ENCODE peak calls at places on chromosome 9, in five cellular contexts. One of them, this sample, is unnamed.

GRCh38 chr9:91724609-91725505 is 225.2 kb downstream of the ROR2 start:
- DNase-seq in CD4-positive, alpha-beta memory T cell: no peak
- DNase-seq in psoas muscle: no peak
- DNase-seq in left ventricle myocardium inferior: no peak
- DNase-seq in substantia nigra: no peak
- DNase-seq in this sample: no peak

GRCh38 chr9:137582286-137582860 is 3.6 kb upstream of the DPH7 start:
- DNase-seq in psoas muscle: peak
- DNase-seq in left ventricle myocardium inferior: no peak
- DNase-seq in substantia nigra: no peak
- DNase-seq in CD4-positive, alpha-beta memory T cell: no peak
- DNase-seq in this sample: no peak

GRCh38 chr9:36102742-36103495 is 33.6 kb upstream of the GLIPR2 start:
- DNase-seq in substantia nigra: peak
- DNase-seq in psoas muscle: peak
- DNase-seq in left ventricle myocardium inferior: peak
- DNase-seq in CD4-positive, alpha-beta memory T cell: peak
- DNase-seq in this sample: peak

GRCh38 chr9:129576546-129577543 is 44.1 kb downstream of the C9orf50 start:
- DNase-seq in CD4-positive, alpha-beta memory T cell: no peak
- DNase-seq in left ventricle myocardium inferior: peak
- DNase-seq in psoas muscle: no peak
- DNase-seq in substantia nigra: no peak
- DNase-seq in this sample: no peak

GRCh38 chr9:87086111-87086510 is 138.8 kb upstream of the GAS1 start:
- DNase-seq in psoas muscle: no peak
- DNase-seq in left ventricle myocardium inferior: no peak
- DNase-seq in substantia nigra: no peak
- DNase-seq in CD4-positive, alpha-beta memory T cell: no peak
- DNase-seq in this sample: no peak

GRCh38 chr9:88523056-88523455 is 11.9 kb upstream of the NXNL2 start:
- DNase-seq in substantia nigra: no peak
- DNase-seq in psoas muscle: no peak
- DNase-seq in CD4-positive, alpha-beta memory T cell: no peak
- DNase-seq in left ventricle myocardium inferior: no peak
- DNase-seq in this sample: no peak

GRCh38 chr9:29773676-29774075 is 2200.4 kb upstream of the C9orf72 start:
- DNase-seq in left ventricle myocardium inferior: no peak
- DNase-seq in psoas muscle: no peak
- DNase-seq in CD4-positive, alpha-beta memory T cell: no peak
- DNase-seq in substantia nigra: no peak
- DNase-seq in this sample: no peak

GRCh38 chr9:8234286-8234819 is 434.8 kb upstream of the DMAC1 start:
- DNase-seq in substantia nigra: no peak
- DNase-seq in psoas muscle: no peak
- DNase-seq in left ventricle myocardium inferior: no peak
- DNase-seq in CD4-positive, alpha-beta memory T cell: no peak
- DNase-seq in this sample: no peak

GRCh38 chr9:5448461-5448860 is 1.9 kb upstream of the CD274 start:
- DNase-seq in CD4-positive, alpha-beta memory T cell: no peak
- DNase-seq in psoas muscle: no peak
- DNase-seq in substantia nigra: no peak
- DNase-seq in left ventricle myocardium inferior: no peak
- DNase-seq in this sample: no peak

GRCh38 chr9:121499427-121500164 is at the start of gene GGTA1:
- DNase-seq in substantia nigra: no peak
- DNase-seq in left ventricle myocardium inferior: peak
- DNase-seq in CD4-positive, alpha-beta memory T cell: peak
- DNase-seq in psoas muscle: peak
- DNase-seq in this sample: peak

GRCh38 chr9:19028835-19029451 is 4.1 kb downstream of the SAXO1 start:
- DNase-seq in substantia nigra: no peak
- DNase-seq in psoas muscle: no peak
- DNase-seq in left ventricle myocardium inferior: no peak
- DNase-seq in CD4-positive, alpha-beta memory T cell: peak
- DNase-seq in this sample: peak

GRCh38 chr9:96061293-96061987 is 185.9 kb downstream of the ERCC6L2 start:
- DNase-seq in psoas muscle: no peak
- DNase-seq in left ventricle myocardium inferior: peak
- DNase-seq in substantia nigra: peak
- DNase-seq in CD4-positive, alpha-beta memory T cell: peak
- DNase-seq in this sample: peak

GRCh38 chr9:91841591-91841990 is 108.4 kb downstream of the ROR2 start:
- DNase-seq in left ventricle myocardium inferior: no peak
- DNase-seq in CD4-positive, alpha-beta memory T cell: no peak
- DNase-seq in substantia nigra: no peak
- DNase-seq in psoas muscle: no peak
- DNase-seq in this sample: no peak

GRCh38 chr9:5629312-5630037 is 568 bp downstream of the RIC1 start:
- DNase-seq in psoas muscle: peak
- DNase-seq in substantia nigra: no peak
- DNase-seq in left ventricle myocardium inferior: peak
- DNase-seq in CD4-positive, alpha-beta memory T cell: no peak
- DNase-seq in this sample: peak

GRCh38 chr9:133709716-133710571 is 28.2 kb downstream of the SARDH start:
- DNase-seq in substantia nigra: no peak
- DNase-seq in left ventricle myocardium inferior: no peak
- DNase-seq in psoas muscle: no peak
- DNase-seq in CD4-positive, alpha-beta memory T cell: no peak
- DNase-seq in this sample: no peak

GRCh38 chr9:98789765-98790600 is 6.4 kb downstream of the ANKS6 start:
- DNase-seq in psoas muscle: no peak
- DNase-seq in substantia nigra: no peak
- DNase-seq in left ventricle myocardium inferior: no peak
- DNase-seq in CD4-positive, alpha-beta memory T cell: no peak
- DNase-seq in this sample: no peak

GRCh38 chr9:91340395-91340794 is 21.3 kb downstream of the AUH start:
- DNase-seq in psoas muscle: no peak
- DNase-seq in substantia nigra: no peak
- DNase-seq in CD4-positive, alpha-beta memory T cell: no peak
- DNase-seq in left ventricle myocardium inferior: no peak
- DNase-seq in this sample: no peak

GRCh38 chr9:125906144-125906543 is 159.0 kb downstream of the PBX3 start:
- DNase-seq in substantia nigra: no peak
- DNase-seq in left ventricle myocardium inferior: no peak
- DNase-seq in CD4-positive, alpha-beta memory T cell: no peak
- DNase-seq in psoas muscle: no peak
- DNase-seq in this sample: no peak

GRCh38 chr9:35397923-35398322 is 92.0 kb upstream of the RUSC2 start:
- DNase-seq in left ventricle myocardium inferior: no peak
- DNase-seq in CD4-positive, alpha-beta memory T cell: no peak
- DNase-seq in psoas muscle: no peak
- DNase-seq in substantia nigra: no peak
- DNase-seq in this sample: no peak

GRCh38 chr9:86241216-86241615 is 18.2 kb downstream of the C9orf153 start:
- DNase-seq in psoas muscle: no peak
- DNase-seq in substantia nigra: no peak
- DNase-seq in left ventricle myocardium inferior: no peak
- DNase-seq in CD4-positive, alpha-beta memory T cell: no peak
- DNase-seq in this sample: no peak

GRCh38 chr9:22278426-22278825 is 168.2 kb upstream of the DMRTA1 start:
- DNase-seq in left ventricle myocardium inferior: no peak
- DNase-seq in CD4-positive, alpha-beta memory T cell: no peak
- DNase-seq in substantia nigra: no peak
- DNase-seq in psoas muscle: no peak
- DNase-seq in this sample: no peak

GRCh38 chr9:123081824-123082223 is 48.4 kb downstream of the GPR21 start:
- DNase-seq in substantia nigra: no peak
- DNase-seq in psoas muscle: no peak
- DNase-seq in CD4-positive, alpha-beta memory T cell: peak
- DNase-seq in left ventricle myocardium inferior: no peak
- DNase-seq in this sample: no peak

GRCh38 chr9:97398999-97399758 is 12.7 kb upstream of the TDRD7 start:
- DNase-seq in psoas muscle: peak
- DNase-seq in CD4-positive, alpha-beta memory T cell: peak
- DNase-seq in substantia nigra: peak
- DNase-seq in left ventricle myocardium inferior: peak
- DNase-seq in this sample: peak

GRCh38 chr9:10268500-10269485 is 344.0 kb downstream of the PTPRD start:
- DNase-seq in psoas muscle: no peak
- DNase-seq in substantia nigra: peak
- DNase-seq in CD4-positive, alpha-beta memory T cell: no peak
- DNase-seq in left ventricle myocardium inferior: no peak
- DNase-seq in this sample: peak

GRCh38 chr9:98157372-98157771 is 35.1 kb downstream of the CORO2A start:
- DNase-seq in CD4-positive, alpha-beta memory T cell: no peak
- DNase-seq in psoas muscle: no peak
- DNase-seq in left ventricle myocardium inferior: no peak
- DNase-seq in substantia nigra: no peak
- DNase-seq in this sample: no peak

GRCh38 chr9:36398745-36399144 is 1.3 kb downstream of the RNF38 start:
- DNase-seq in left ventricle myocardium inferior: no peak
- DNase-seq in psoas muscle: no peak
- DNase-seq in substantia nigra: no peak
- DNase-seq in CD4-positive, alpha-beta memory T cell: no peak
- DNase-seq in this sample: no peak

GRCh38 chr9:131402738-131403492 is 9.0 kb downstream of the PRRC2B start:
- DNase-seq in psoas muscle: peak
- DNase-seq in CD4-positive, alpha-beta memory T cell: no peak
- DNase-seq in left ventricle myocardium inferior: peak
- DNase-seq in substantia nigra: peak
- DNase-seq in this sample: peak

GRCh38 chr9:80873861-80874260 is 815.5 kb downstream of the TLE1 start:
- DNase-seq in substantia nigra: no peak
- DNase-seq in left ventricle myocardium inferior: no peak
- DNase-seq in CD4-positive, alpha-beta memory T cell: no peak
- DNase-seq in psoas muscle: no peak
- DNase-seq in this sample: no peak

GRCh38 chr9:92422611-92423010 is 1.7 kb downstream of the OMD start:
- DNase-seq in left ventricle myocardium inferior: no peak
- DNase-seq in substantia nigra: no peak
- DNase-seq in psoas muscle: no peak
- DNase-seq in CD4-positive, alpha-beta memory T cell: no peak
- DNase-seq in this sample: no peak

GRCh38 chr9:30065888-30066287 is 2318.6 kb upstream of the ACO1 start:
- DNase-seq in substantia nigra: no peak
- DNase-seq in CD4-positive, alpha-beta memory T cell: no peak
- DNase-seq in left ventricle myocardium inferior: no peak
- DNase-seq in psoas muscle: no peak
- DNase-seq in this sample: no peak

GRCh38 chr9:94734054-94734754 is 7.7 kb downstream of the AOPEP start:
- DNase-seq in psoas muscle: no peak
- DNase-seq in substantia nigra: no peak
- DNase-seq in CD4-positive, alpha-beta memory T cell: no peak
- DNase-seq in left ventricle myocardium inferior: no peak
- DNase-seq in this sample: no peak
- H3K27ac ChIP-seq in psoas muscle: no peak
- H3K27ac ChIP-seq in substantia nigra: no peak
- H3K27ac ChIP-seq in CD4-positive, alpha-beta memory T cell: no peak
- H3K27ac ChIP-seq in left ventricle myocardium inferior: peak
- H3K27ac ChIP-seq in this sample: no peak

GRCh38 chr9:370081-370480 is 155.4 kb downstream of the DOCK8 start:
- DNase-seq in substantia nigra: no peak
- DNase-seq in left ventricle myocardium inferior: no peak
- DNase-seq in psoas muscle: no peak
- DNase-seq in CD4-positive, alpha-beta memory T cell: no peak
- DNase-seq in this sample: no peak
- H3K27ac ChIP-seq in substantia nigra: no peak
- H3K27ac ChIP-seq in left ventricle myocardium inferior: no peak
- H3K27ac ChIP-seq in psoas muscle: no peak
- H3K27ac ChIP-seq in CD4-positive, alpha-beta memory T cell: no peak
- H3K27ac ChIP-seq in this sample: no peak

GRCh38 chr9:114218264-114219120 is 63.2 kb downstream of the COL27A1 start:
- DNase-seq in left ventricle myocardium inferior: no peak
- DNase-seq in substantia nigra: no peak
- DNase-seq in psoas muscle: no peak
- DNase-seq in CD4-positive, alpha-beta memory T cell: no peak
- DNase-seq in this sample: no peak
- H3K27ac ChIP-seq in left ventricle myocardium inferior: no peak
- H3K27ac ChIP-seq in substantia nigra: no peak
- H3K27ac ChIP-seq in psoas muscle: no peak
- H3K27ac ChIP-seq in CD4-positive, alpha-beta memory T cell: no peak
- H3K27ac ChIP-seq in this sample: no peak

GRCh38 chr9:72597606-72598005 is 76.2 kb downstream of the TMC1 start:
- DNase-seq in psoas muscle: no peak
- DNase-seq in substantia nigra: no peak
- DNase-seq in CD4-positive, alpha-beta memory T cell: no peak
- DNase-seq in left ventricle myocardium inferior: no peak
- DNase-seq in this sample: no peak

GRCh38 chr9:72601595-72601994 is 80.2 kb downstream of the TMC1 start:
- DNase-seq in CD4-positive, alpha-beta memory T cell: no peak
- DNase-seq in left ventricle myocardium inferior: no peak
- DNase-seq in psoas muscle: no peak
- DNase-seq in substantia nigra: no peak
- DNase-seq in this sample: no peak

GRCh38 chr9:72600671-72601070 is 79.3 kb downstream of the TMC1 start:
- DNase-seq in substantia nigra: no peak
- DNase-seq in CD4-positive, alpha-beta memory T cell: no peak
- DNase-seq in left ventricle myocardium inferior: no peak
- DNase-seq in psoas muscle: no peak
- DNase-seq in this sample: no peak

GRCh38 chr9:72598639-72599038 is 77.2 kb downstream of the TMC1 start:
- DNase-seq in substantia nigra: no peak
- DNase-seq in left ventricle myocardium inferior: no peak
- DNase-seq in psoas muscle: no peak
- DNase-seq in CD4-positive, alpha-beta memory T cell: no peak
- DNase-seq in this sample: no peak

DNA sequence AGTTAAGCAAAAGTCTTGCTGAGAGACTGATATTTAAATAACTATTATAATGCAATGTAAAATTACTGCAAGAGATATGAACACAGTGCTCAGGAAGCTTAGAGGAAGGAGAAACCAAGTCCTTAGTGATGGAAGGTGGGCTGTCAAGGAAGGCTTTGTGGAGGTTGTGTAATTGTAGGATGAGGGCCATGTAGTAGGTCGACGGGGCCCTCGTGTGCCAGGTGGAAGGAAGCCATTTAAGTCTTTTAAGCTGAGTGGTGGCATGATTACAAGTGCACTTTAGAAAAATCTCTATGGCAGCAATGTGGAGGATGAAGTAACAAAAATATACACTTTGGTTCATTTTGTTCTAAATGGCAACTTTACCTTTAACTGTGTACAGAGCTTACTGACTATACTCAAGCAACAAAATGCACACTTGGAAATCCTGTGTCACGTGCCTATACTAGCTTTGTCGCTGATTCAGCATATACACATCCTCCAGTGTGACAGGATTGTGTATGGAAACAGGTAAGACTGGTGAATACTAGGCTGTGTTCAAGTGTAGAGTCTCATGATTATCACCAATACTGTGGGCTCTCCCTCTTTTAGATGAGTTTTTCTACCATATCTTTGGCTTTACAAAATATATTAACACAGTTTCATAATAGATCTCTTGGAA is 78.6 kb downstream of the TMC1 start:
- DNase-seq in substantia nigra: no peak
- DNase-seq in psoas muscle: no peak
- DNase-seq in left ventricle myocardium inferior: no peak
- DNase-seq in CD4-positive, alpha-beta memory T cell: no peak
- DNase-seq in this sample: no peak
- H3K27ac ChIP-seq in substantia nigra: no peak
- H3K27ac ChIP-seq in psoas muscle: no peak
- H3K27ac ChIP-seq in left ventricle myocardium inferior: no peak
- H3K27ac ChIP-seq in CD4-positive, alpha-beta memory T cell: no peak
- H3K27ac ChIP-seq in this sample: no peak

DNA sequence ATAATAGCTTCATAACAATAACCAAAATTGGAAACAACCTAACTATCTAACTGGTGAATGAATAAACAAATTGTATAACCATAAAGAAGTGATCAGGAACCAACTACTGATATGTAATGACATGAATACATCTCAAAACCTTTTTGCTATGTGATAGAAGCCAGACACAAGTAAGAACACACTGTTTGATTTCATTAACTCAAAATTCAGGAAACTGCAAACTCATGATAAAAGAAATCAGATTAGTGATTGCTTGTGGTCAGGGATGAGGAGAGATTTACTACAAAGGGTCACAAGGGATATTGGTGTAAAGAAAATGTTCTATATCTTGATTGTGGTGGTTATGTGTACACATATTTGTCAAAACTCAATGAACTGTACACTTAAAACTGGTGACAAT is 22.6 kb upstream of the BRINP1 start:
- DNase-seq in CD4-positive, alpha-beta memory T cell: no peak
- DNase-seq in left ventricle myocardium inferior: no peak
- DNase-seq in substantia nigra: no peak
- DNase-seq in psoas muscle: no peak
- DNase-seq in this sample: no peak
- H3K27ac ChIP-seq in CD4-positive, alpha-beta memory T cell: no peak
- H3K27ac ChIP-seq in left ventricle myocardium inferior: no peak
- H3K27ac ChIP-seq in substantia nigra: no peak
- H3K27ac ChIP-seq in psoas muscle: no peak
- H3K27ac ChIP-seq in this sample: no peak

This sample was measured in hepatocyte.